ENCODE peak calls at places on chromosomes 11 and 22, in eight cellular contexts. One of them, this sample, is unnamed.

GRCh38 chr22:24146791-24147353 is 34.4 kb upstream of the SUSD2 start:
- DNase-seq in A549: no peak
- DNase-seq in omental fat pad: no peak
- DNase-seq in stimulated activated CD8-positive, alpha-beta memory T cell treated with anti-CD3 and anti-CD28 coated beads, Interleukin-15, amount 100 ng/mL, for 4 hours: no peak
- DNase-seq in upper lobe of right lung: no peak
- DNase-seq in NCI-H1105 treated with DMSO at 0.1 percent for 48 hours: no peak
- DNase-seq in M059J: peak
- DNase-seq in NCI-H748 treated with DMSO at 0.1 percent for 48 hours: no peak
- DNase-seq in this sample: peak

GRCh38 chr11:2848497-2848896 is 37.1 kb downstream of the CDKN1C start:
- DNase-seq in A549: no peak
- DNase-seq in omental fat pad: no peak
- DNase-seq in upper lobe of right lung: no peak
- DNase-seq in M059J: no peak
- DNase-seq in stimulated activated CD8-positive, alpha-beta memory T cell treated with anti-CD3 and anti-CD28 coated beads, Interleukin-15, amount 100 ng/mL, for 4 hours: no peak
- DNase-seq in NCI-H748 treated with DMSO at 0.1 percent for 48 hours: no peak
- DNase-seq in NCI-H1105 treated with DMSO at 0.1 percent for 48 hours: no peak
- DNase-seq in this sample: peak

GRCh38 chr11:35907648-35908431 is 36.0 kb upstream of the LDLRAD3 start:
- DNase-seq in omental fat pad: no peak
- DNase-seq in M059J: peak
- DNase-seq in stimulated activated CD8-positive, alpha-beta memory T cell treated with anti-CD3 and anti-CD28 coated beads, Interleukin-15, amount 100 ng/mL, for 4 hours: no peak
- DNase-seq in NCI-H1105 treated with DMSO at 0.1 percent for 48 hours: no peak
- DNase-seq in NCI-H748 treated with DMSO at 0.1 percent for 48 hours: no peak
- DNase-seq in A549: peak
- DNase-seq in upper lobe of right lung: no peak
- DNase-seq in this sample: peak

GRCh38 chr11:14422052-14422813 is 63.2 kb upstream of the RRAS2 start:
- DNase-seq in M059J: peak
- DNase-seq in stimulated activated CD8-positive, alpha-beta memory T cell treated with anti-CD3 and anti-CD28 coated beads, Interleukin-15, amount 100 ng/mL, for 4 hours: no peak
- DNase-seq in omental fat pad: peak
- DNase-seq in upper lobe of right lung: peak
- DNase-seq in NCI-H1105 treated with DMSO at 0.1 percent for 48 hours: peak
- DNase-seq in NCI-H748 treated with DMSO at 0.1 percent for 48 hours: no peak
- DNase-seq in A549: peak
- DNase-seq in this sample: peak

GRCh38 chr11:94975599-94975998 is 2.1 kb downstream of the KDM4D start:
- DNase-seq in M059J: no peak
- DNase-seq in stimulated activated CD8-positive, alpha-beta memory T cell treated with anti-CD3 and anti-CD28 coated beads, Interleukin-15, amount 100 ng/mL, for 4 hours: no peak
- DNase-seq in upper lobe of right lung: no peak
- DNase-seq in A549: no peak
- DNase-seq in NCI-H1105 treated with DMSO at 0.1 percent for 48 hours: no peak
- DNase-seq in NCI-H748 treated with DMSO at 0.1 percent for 48 hours: no peak
- DNase-seq in omental fat pad: no peak
- DNase-seq in this sample: no peak

GRCh38 chr22:33438273-33438672 is 380.1 kb upstream of the SYN3 start:
- DNase-seq in NCI-H1105 treated with DMSO at 0.1 percent for 48 hours: no peak
- DNase-seq in A549: peak
- DNase-seq in omental fat pad: no peak
- DNase-seq in upper lobe of right lung: no peak
- DNase-seq in M059J: peak
- DNase-seq in NCI-H748 treated with DMSO at 0.1 percent for 48 hours: no peak
- DNase-seq in stimulated activated CD8-positive, alpha-beta memory T cell treated with anti-CD3 and anti-CD28 coated beads, Interleukin-15, amount 100 ng/mL, for 4 hours: no peak
- DNase-seq in this sample: no peak

GRCh38 chr11:116207349-116207748 is 565.4 kb downstream of the BUD13 start:
- DNase-seq in upper lobe of right lung: no peak
- DNase-seq in M059J: no peak
- DNase-seq in A549: no peak
- DNase-seq in omental fat pad: no peak
- DNase-seq in NCI-H1105 treated with DMSO at 0.1 percent for 48 hours: peak
- DNase-seq in stimulated activated CD8-positive, alpha-beta memory T cell treated with anti-CD3 and anti-CD28 coated beads, Interleukin-15, amount 100 ng/mL, for 4 hours: no peak
- DNase-seq in NCI-H748 treated with DMSO at 0.1 percent for 48 hours: no peak
- DNase-seq in this sample: peak

GRCh38 chr11:119421941-119422504 is 949 bp downstream of the THY1 start:
- DNase-seq in NCI-H1105 treated with DMSO at 0.1 percent for 48 hours: peak
- DNase-seq in NCI-H748 treated with DMSO at 0.1 percent for 48 hours: peak
- DNase-seq in A549: no peak
- DNase-seq in stimulated activated CD8-positive, alpha-beta memory T cell treated with anti-CD3 and anti-CD28 coated beads, Interleukin-15, amount 100 ng/mL, for 4 hours: no peak
- DNase-seq in M059J: peak
- DNase-seq in upper lobe of right lung: no peak
- DNase-seq in omental fat pad: no peak
- DNase-seq in this sample: peak

GRCh38 chr11:115613986-115614625 is 109.9 kb upstream of the CADM1 start:
- DNase-seq in upper lobe of right lung: no peak
- DNase-seq in stimulated activated CD8-positive, alpha-beta memory T cell treated with anti-CD3 and anti-CD28 coated beads, Interleukin-15, amount 100 ng/mL, for 4 hours: no peak
- DNase-seq in M059J: peak
- DNase-seq in A549: peak
- DNase-seq in NCI-H1105 treated with DMSO at 0.1 percent for 48 hours: no peak
- DNase-seq in omental fat pad: no peak
- DNase-seq in NCI-H748 treated with DMSO at 0.1 percent for 48 hours: no peak
- DNase-seq in this sample: peak

GRCh38 chr11:108242422-108242821 is 19.6 kb downstream of the ATM start:
- DNase-seq in A549: no peak
- DNase-seq in NCI-H1105 treated with DMSO at 0.1 percent for 48 hours: no peak
- DNase-seq in stimulated activated CD8-positive, alpha-beta memory T cell treated with anti-CD3 and anti-CD28 coated beads, Interleukin-15, amount 100 ng/mL, for 4 hours: no peak
- DNase-seq in M059J: no peak
- DNase-seq in omental fat pad: no peak
- DNase-seq in NCI-H748 treated with DMSO at 0.1 percent for 48 hours: no peak
- DNase-seq in upper lobe of right lung: no peak
- DNase-seq in this sample: no peak

GRCh38 chr22:50694099-50694498 is 21.5 kb downstream of the SHANK3 start:
- DNase-seq in NCI-H748 treated with DMSO at 0.1 percent for 48 hours: no peak
- DNase-seq in upper lobe of right lung: no peak
- DNase-seq in stimulated activated CD8-positive, alpha-beta memory T cell treated with anti-CD3 and anti-CD28 coated beads, Interleukin-15, amount 100 ng/mL, for 4 hours: no peak
- DNase-seq in NCI-H1105 treated with DMSO at 0.1 percent for 48 hours: no peak
- DNase-seq in A549: no peak
- DNase-seq in omental fat pad: no peak
- DNase-seq in M059J: peak
- DNase-seq in this sample: no peak

GRCh38 chr11:128528294-128528693 is 59.1 kb downstream of the ETS1 start:
- DNase-seq in A549: no peak
- DNase-seq in NCI-H1105 treated with DMSO at 0.1 percent for 48 hours: no peak
- DNase-seq in omental fat pad: no peak
- DNase-seq in upper lobe of right lung: no peak
- DNase-seq in stimulated activated CD8-positive, alpha-beta memory T cell treated with anti-CD3 and anti-CD28 coated beads, Interleukin-15, amount 100 ng/mL, for 4 hours: no peak
- DNase-seq in NCI-H748 treated with DMSO at 0.1 percent for 48 hours: no peak
- DNase-seq in M059J: no peak
- DNase-seq in this sample: no peak

GRCh38 chr11:74806267-74806666 is 57.6 kb downstream of the RNF169 start:
- DNase-seq in NCI-H1105 treated with DMSO at 0.1 percent for 48 hours: no peak
- DNase-seq in A549: no peak
- DNase-seq in omental fat pad: no peak
- DNase-seq in M059J: no peak
- DNase-seq in NCI-H748 treated with DMSO at 0.1 percent for 48 hours: no peak
- DNase-seq in upper lobe of right lung: no peak
- DNase-seq in stimulated activated CD8-positive, alpha-beta memory T cell treated with anti-CD3 and anti-CD28 coated beads, Interleukin-15, amount 100 ng/mL, for 4 hours: no peak
- DNase-seq in this sample: no peak

GRCh38 chr22:37906364-37907008 is 389 bp downstream of the MICALL1 start:
- DNase-seq in stimulated activated CD8-positive, alpha-beta memory T cell treated with anti-CD3 and anti-CD28 coated beads, Interleukin-15, amount 100 ng/mL, for 4 hours: no peak
- DNase-seq in NCI-H748 treated with DMSO at 0.1 percent for 48 hours: no peak
- DNase-seq in NCI-H1105 treated with DMSO at 0.1 percent for 48 hours: no peak
- DNase-seq in upper lobe of right lung: no peak
- DNase-seq in omental fat pad: no peak
- DNase-seq in A549: no peak
- DNase-seq in M059J: no peak
- DNase-seq in this sample: peak

GRCh38 chr11:103051158-103051801 is 40.7 kb downstream of the DCUN1D5 start:
- DNase-seq in stimulated activated CD8-positive, alpha-beta memory T cell treated with anti-CD3 and anti-CD28 coated beads, Interleukin-15, amount 100 ng/mL, for 4 hours: no peak
- DNase-seq in NCI-H1105 treated with DMSO at 0.1 percent for 48 hours: no peak
- DNase-seq in upper lobe of right lung: no peak
- DNase-seq in M059J: peak
- DNase-seq in omental fat pad: no peak
- DNase-seq in A549: no peak
- DNase-seq in NCI-H748 treated with DMSO at 0.1 percent for 48 hours: no peak
- DNase-seq in this sample: no peak

GRCh38 chr11:14973621-14974020 is 1.5 kb upstream of the CALCA start:
- DNase-seq in NCI-H748 treated with DMSO at 0.1 percent for 48 hours: no peak
- DNase-seq in stimulated activated CD8-positive, alpha-beta memory T cell treated with anti-CD3 and anti-CD28 coated beads, Interleukin-15, amount 100 ng/mL, for 4 hours: no peak
- DNase-seq in A549: no peak
- DNase-seq in omental fat pad: no peak
- DNase-seq in NCI-H1105 treated with DMSO at 0.1 percent for 48 hours: no peak
- DNase-seq in M059J: no peak
- DNase-seq in upper lobe of right lung: peak
- DNase-seq in this sample: no peak

GRCh38 chr22:36327922-36328551 is 59.7 kb downstream of the MYH9 start:
- DNase-seq in stimulated activated CD8-positive, alpha-beta memory T cell treated with anti-CD3 and anti-CD28 coated beads, Interleukin-15, amount 100 ng/mL, for 4 hours: no peak
- DNase-seq in NCI-H1105 treated with DMSO at 0.1 percent for 48 hours: peak
- DNase-seq in omental fat pad: no peak
- DNase-seq in upper lobe of right lung: no peak
- DNase-seq in A549: no peak
- DNase-seq in M059J: peak
- DNase-seq in NCI-H748 treated with DMSO at 0.1 percent for 48 hours: no peak
- DNase-seq in this sample: no peak

GRCh38 chr22:19430890-19431541 is 517 bp downstream of the HIRA start:
- DNase-seq in upper lobe of right lung: peak
- DNase-seq in A549: peak
- DNase-seq in omental fat pad: no peak
- DNase-seq in NCI-H1105 treated with DMSO at 0.1 percent for 48 hours: peak
- DNase-seq in stimulated activated CD8-positive, alpha-beta memory T cell treated with anti-CD3 and anti-CD28 coated beads, Interleukin-15, amount 100 ng/mL, for 4 hours: no peak
- DNase-seq in NCI-H748 treated with DMSO at 0.1 percent for 48 hours: no peak
- DNase-seq in M059J: peak
- DNase-seq in this sample: peak

GRCh38 chr11:26599421-26599820 is 27.4 kb upstream of the MUC15 start:
- DNase-seq in NCI-H748 treated with DMSO at 0.1 percent for 48 hours: peak
- DNase-seq in NCI-H1105 treated with DMSO at 0.1 percent for 48 hours: peak
- DNase-seq in M059J: peak
- DNase-seq in stimulated activated CD8-positive, alpha-beta memory T cell treated with anti-CD3 and anti-CD28 coated beads, Interleukin-15, amount 100 ng/mL, for 4 hours: no peak
- DNase-seq in omental fat pad: no peak
- DNase-seq in upper lobe of right lung: no peak
- DNase-seq in A549: no peak
- DNase-seq in this sample: peak

GRCh38 chr11:79525257-79525656 is 84.4 kb upstream of the TENM4 start:
- DNase-seq in M059J: peak
- DNase-seq in NCI-H1105 treated with DMSO at 0.1 percent for 48 hours: no peak
- DNase-seq in upper lobe of right lung: no peak
- DNase-seq in stimulated activated CD8-positive, alpha-beta memory T cell treated with anti-CD3 and anti-CD28 coated beads, Interleukin-15, amount 100 ng/mL, for 4 hours: no peak
- DNase-seq in NCI-H748 treated with DMSO at 0.1 percent for 48 hours: no peak
- DNase-seq in omental fat pad: no peak
- DNase-seq in A549: no peak
- DNase-seq in this sample: peak

GRCh38 chr11:32436751-32437405 is 1.5 kb upstream of the WT1 start:
- DNase-seq in M059J: no peak
- DNase-seq in A549: no peak
- DNase-seq in NCI-H748 treated with DMSO at 0.1 percent for 48 hours: no peak
- DNase-seq in upper lobe of right lung: no peak
- DNase-seq in NCI-H1105 treated with DMSO at 0.1 percent for 48 hours: no peak
- DNase-seq in stimulated activated CD8-positive, alpha-beta memory T cell treated with anti-CD3 and anti-CD28 coated beads, Interleukin-15, amount 100 ng/mL, for 4 hours: no peak
- DNase-seq in omental fat pad: no peak
- DNase-seq in this sample: no peak

GRCh38 chr11:86991341-86991740 is 36.1 kb upstream of the FZD4 start:
- DNase-seq in NCI-H1105 treated with DMSO at 0.1 percent for 48 hours: peak
- DNase-seq in A549: no peak
- DNase-seq in NCI-H748 treated with DMSO at 0.1 percent for 48 hours: no peak
- DNase-seq in omental fat pad: no peak
- DNase-seq in upper lobe of right lung: no peak
- DNase-seq in M059J: no peak
- DNase-seq in stimulated activated CD8-positive, alpha-beta memory T cell treated with anti-CD3 and anti-CD28 coated beads, Interleukin-15, amount 100 ng/mL, for 4 hours: no peak
- DNase-seq in this sample: peak

GRCh38 chr11:128412847-128413791 is 174.2 kb downstream of the ETS1 start:
- DNase-seq in M059J: no peak
- DNase-seq in omental fat pad: no peak
- DNase-seq in NCI-H1105 treated with DMSO at 0.1 percent for 48 hours: no peak
- DNase-seq in A549: peak
- DNase-seq in upper lobe of right lung: no peak
- DNase-seq in stimulated activated CD8-positive, alpha-beta memory T cell treated with anti-CD3 and anti-CD28 coated beads, Interleukin-15, amount 100 ng/mL, for 4 hours: no peak
- DNase-seq in NCI-H748 treated with DMSO at 0.1 percent for 48 hours: no peak
- DNase-seq in this sample: peak

GRCh38 chr11:69801513-69802335 is 17.5 kb downstream of the FGF3 start:
- DNase-seq in stimulated activated CD8-positive, alpha-beta memory T cell treated with anti-CD3 and anti-CD28 coated beads, Interleukin-15, amount 100 ng/mL, for 4 hours: no peak
- DNase-seq in upper lobe of right lung: no peak
- DNase-seq in NCI-H748 treated with DMSO at 0.1 percent for 48 hours: no peak
- DNase-seq in M059J: peak
- DNase-seq in NCI-H1105 treated with DMSO at 0.1 percent for 48 hours: peak
- DNase-seq in A549: no peak
- DNase-seq in omental fat pad: no peak
- DNase-seq in this sample: peak

This sample was measured in NCI-H69.